ENCODE peak calls at places on chromosomes 16 and 17, in ten cellular contexts. Y, U, W, L, Z, X, O, F, C and T are unnamed samples.

GRCh38 chr17:7204828-7205461 is 14.7 kb downstream of the DLG4 start:
- DNase-seq in Y (peak), U (no peak), W (peak), L (peak), Z (peak), X (peak), O (peak), F (no peak), C (no peak), T (no peak)

GRCh38 chr17:9239260-9239820 is 218.0 kb downstream of the NTN1 start:
- DNase-seq in Y (peak), U (no peak), W (peak), L (no peak), Z (no peak), X (no peak), O (no peak), F (no peak), C (no peak), T (no peak)

GRCh38 chr17:21140911-21141310 is 14.1 kb downstream of the DHRS7B start:
- DNase-seq in Y (no peak), U (no peak), W (no peak), L (no peak), Z (no peak), X (peak), O (no peak), F (no peak), C (no peak), T (no peak)

GRCh38 chr16:21603920-21604319 is 4.5 kb downstream of the METTL9 start:
- DNase-seq in Y (no peak), U (no peak), W (no peak), L (no peak), Z (no peak), X (peak), O (no peak), F (no peak), C (no peak), T (no peak)

GRCh38 chr17:77480509-77481215 is 339.9 kb downstream of the SEC14L1 start:
- DNase-seq in Y (no peak), U (no peak), W (no peak), L (no peak), Z (no peak), X (no peak), O (no peak), F (no peak), C (no peak), T (no peak)

GRCh38 chr17:38667099-38667786 is 7.5 kb downstream of the EPOP start:
- DNase-seq in Y (peak), U (peak), W (peak), L (no peak), Z (no peak), X (peak), O (peak), F (peak), C (peak), T (no peak)

GRCh38 chr16:47713225-47713595 is 252.1 kb downstream of the PHKB start:
- DNase-seq in Y (no peak), U (peak), W (no peak), L (no peak), Z (no peak), X (peak), O (peak), F (no peak), C (peak), T (no peak)

GRCh38 chr17:78933025-78933958 is 8.1 kb upstream of the TIMP2 start:
- DNase-seq in Y (peak), U (peak), W (no peak), L (no peak), Z (no peak), X (peak), O (peak), F (peak), C (peak), T (no peak)

GRCh38 chr16:22681551-22681880 is 132.4 kb upstream of the HS3ST2 start:
- DNase-seq in Y (no peak), U (no peak), W (no peak), L (no peak), Z (no peak), X (no peak), O (no peak), F (no peak), C (no peak), T (no peak)

GRCh38 chr17:73435412-73435811 is 123.6 kb upstream of the CDC42EP4 start:
- DNase-seq in Y (no peak), U (no peak), W (no peak), L (no peak), Z (no peak), X (no peak), O (no peak), F (no peak), C (no peak), T (no peak)

GRCh38 chr17:45923511-45924268 is 29.3 kb downstream of the MAPT start:
- DNase-seq in Y (no peak), U (no peak), W (no peak), L (no peak), Z (no peak), X (peak), O (no peak), F (no peak), C (no peak), T (no peak)

GRCh38 chr17:16889088-16889465 is 82.8 kb downstream of the TNFRSF13B start:
- DNase-seq in Y (no peak), U (no peak), W (no peak), L (no peak), Z (no peak), X (no peak), O (no peak), F (no peak), C (no peak), T (no peak)

GRCh38 chr17:73163043-73163442 is 1.8 kb upstream of the SSTR2 start:
- DNase-seq in Y (no peak), U (no peak), W (no peak), L (no peak), Z (no peak), X (no peak), O (no peak), F (no peak), C (no peak), T (no peak)